ENCODE peak calls at places on chromosome 1, in six cellular contexts. Z is GM12865; J is fibroblast of lung; F is CD4-positive, alpha-beta T cell; V is uterus; C is mammary epithelial cell. B is an unnamed sample.

GRCh38 chr1:245791410-245792312 is 636.9 kb downstream of the KIF26B start:
- DNase-seq in Z (no peak), J (no peak), F (no peak), V (no peak), C (no peak), B (no peak)

GRCh38 chr1:159705251-159705910 is 9.0 kb downstream of the CRP start:
- DNase-seq in Z (no peak), J (no peak), F (no peak), V (no peak), C (no peak), B (no peak)

GRCh38 chr1:21217812-21218596 is 41.3 kb upstream of the EIF4G3 start:
- DNase-seq in Z (no peak), J (peak), F (peak), V (no peak), C (no peak), B (peak)

GRCh38 chr1:64171797-64172281 is 31.6 kb upstream of the UBE2U start:
- DNase-seq in Z (peak), J (peak), F (no peak), V (no peak), C (peak), B (no peak)

GRCh38 chr1:11157867-11158266 is 31.3 kb upstream of the ANGPTL7 start:
- DNase-seq in Z (no peak), J (peak), F (no peak), V (peak), C (peak), B (no peak)

GRCh38 chr1:112770724-112771123 is 55.6 kb upstream of the PPM1J start:
- DNase-seq in Z (no peak), J (no peak), F (no peak), V (no peak), C (no peak), B (no peak)

GRCh38 chr1:11610629-11611180 is 43.5 kb downstream of the FBXO2 start:
- DNase-seq in Z (no peak), J (no peak), F (no peak), V (no peak), C (no peak), B (no peak)

GRCh38 chr1:87136607-87137341 is 191.9 kb upstream of the LMO4 start:
- DNase-seq in Z (no peak), J (no peak), F (no peak), V (no peak), C (no peak), B (no peak)

GRCh38 chr1:180791806-180792205 is 120.9 kb upstream of the KIAA1614 start:
- DNase-seq in Z (peak), J (no peak), F (no peak), V (no peak), C (peak), B (peak)

GRCh38 chr1:31712625-31713024 is 8.8 kb upstream of the COL16A1 start:
- DNase-seq in Z (no peak), J (peak), F (no peak), V (peak), C (no peak), B (no peak)

GRCh38 chr1:92922378-92923035 is 38.8 kb downstream of the DIPK1A start:
- DNase-seq in Z (no peak), J (peak), F (no peak), V (no peak), C (no peak), B (no peak)

GRCh38 chr1:218156602-218157001 is 128.5 kb upstream of the RRP15 start:
- DNase-seq in Z (no peak), J (no peak), F (no peak), V (no peak), C (no peak), B (no peak)

GRCh38 chr1:185646202-185646683 is 87.9 kb upstream of the HMCN1 start:
- DNase-seq in Z (no peak), J (peak), F (no peak), V (peak), C (peak), B (no peak)

GRCh38 chr1:17168480-17168878 is 36.4 kb upstream of the PADI1 start:
- DNase-seq in Z (no peak), J (peak), F (no peak), V (no peak), C (peak), B (no peak)

GRCh38 chr1:19330449-19331135 is 18.5 kb downstream of the SLC66A1 start:
- DNase-seq in Z (no peak), J (no peak), F (no peak), V (no peak), C (no peak), B (no peak)

GRCh38 chr1:85464497-85465098 is 361 bp downstream of the DDAH1 start:
- DNase-seq in Z (peak), J (peak), F (no peak), V (peak), C (peak), B (peak)

GRCh38 chr1:236381565-236382158 is 12.4 kb upstream of the EDARADD start:
- DNase-seq in Z (no peak), J (no peak), F (no peak), V (no peak), C (no peak), B (no peak)

GRCh38 chr1:116330846-116331245 is 42.2 kb upstream of the ATP1A1 start:
- DNase-seq in Z (no peak), J (no peak), F (no peak), V (no peak), C (no peak), B (no peak)

GRCh38 chr1:215111916-215112315 is 29.4 kb downstream of the KCNK2 start:
- DNase-seq in Z (no peak), J (no peak), F (no peak), V (no peak), C (no peak), B (no peak)

GRCh38 chr1:185973645-185974044 is 239.5 kb downstream of the HMCN1 start:
- DNase-seq in Z (no peak), J (peak), F (no peak), V (no peak), C (peak), B (no peak)

GRCh38 chr1:215146252-215146975 is 63.9 kb downstream of the KCNK2 start:
- DNase-seq in Z (peak), J (peak), F (no peak), V (no peak), C (peak), B (peak)

GRCh38 chr1:21524686-21525339 is 15.6 kb downstream of the ALPL start:
- DNase-seq in Z (no peak), J (no peak), F (no peak), V (no peak), C (no peak), B (no peak)

GRCh38 chr1:228697209-228698016 is 37.9 kb upstream of the RHOU start:
- DNase-seq in Z (no peak), J (peak), F (no peak), V (peak), C (peak), B (no peak)

GRCh38 chr1:203173566-203173965 is 2.1 kb downstream of the MYBPH start:
- DNase-seq in Z (peak), J (no peak), F (no peak), V (no peak), C (no peak), B (no peak)

GRCh38 chr1:203704120-203704519 is 60.9 kb upstream of the LAX1 start:
- DNase-seq in Z (no peak), J (no peak), F (no peak), V (no peak), C (no peak), B (no peak)

GRCh38 chr1:53683986-53684740 is 54.8 kb downstream of the GLIS1 start:
- DNase-seq in Z (no peak), J (no peak), F (no peak), V (no peak), C (no peak), B (no peak)
- TF ChIP-seq CTCF in Z (no peak), J (peak), F (no peak), V (no peak), C (no peak), B (no peak)

DNA sequence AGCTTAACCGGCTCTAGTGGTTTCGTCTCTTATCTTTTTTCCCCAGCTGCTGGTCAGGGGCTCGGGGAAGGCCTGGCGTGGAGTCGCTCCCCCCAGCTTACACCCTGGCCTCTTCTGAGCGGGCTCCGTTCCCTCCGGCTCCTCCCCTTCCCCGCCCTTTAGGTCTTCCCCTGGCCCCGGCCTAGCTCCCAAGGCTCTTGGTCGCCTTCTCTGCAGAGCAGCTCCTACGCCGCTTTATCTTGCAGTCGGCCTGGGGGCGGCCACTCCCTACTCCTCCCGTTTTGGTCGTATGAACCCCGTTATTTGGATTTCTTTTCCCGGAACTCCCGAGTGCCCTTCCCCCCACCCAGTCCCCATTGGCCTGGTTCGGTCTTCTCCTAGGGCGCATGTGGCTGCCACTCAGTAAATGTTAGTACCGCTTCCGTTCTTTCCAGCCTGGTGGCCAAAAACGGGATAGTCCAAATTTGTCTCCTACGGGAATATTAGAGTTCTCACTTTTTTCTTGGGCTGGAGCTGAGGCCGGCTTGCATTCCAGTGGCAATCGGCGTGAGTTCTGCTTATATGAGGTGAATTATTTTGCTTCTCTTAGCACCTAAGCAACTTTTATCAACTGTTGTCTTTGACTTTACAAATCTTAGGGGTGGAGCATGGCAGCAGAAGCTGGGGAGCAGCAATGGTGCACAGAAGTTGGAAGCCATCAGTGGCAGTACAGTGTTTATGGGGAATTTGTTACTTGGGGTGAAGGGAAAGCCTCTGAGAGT is 474 bp downstream of the THRAP3 start:
- DNase-seq in Z (no peak), J (peak), F (no peak), V (peak), C (peak), B (no peak)
- TF ChIP-seq CTCF in Z (peak), J (peak), F (no peak), V (peak), C (peak), B (peak)

GRCh38 chr1:32828341-32828740 is 10.9 kb downstream of the S100PBP start:
- DNase-seq in Z (no peak), J (peak), F (no peak), V (no peak), C (no peak), B (no peak)
- TF ChIP-seq CTCF in Z (no peak), J (no peak), F (no peak), V (no peak), C (no peak), B (no peak)

GRCh38 chr1:193358419-193358818 is 172.0 kb upstream of the B3GALT2 start:
- DNase-seq in Z (no peak), J (no peak), F (no peak), V (no peak), C (no peak), B (no peak)
- TF ChIP-seq CTCF in Z (no peak), J (no peak), F (no peak), V (no peak), C (peak), B (no peak)

DNA sequence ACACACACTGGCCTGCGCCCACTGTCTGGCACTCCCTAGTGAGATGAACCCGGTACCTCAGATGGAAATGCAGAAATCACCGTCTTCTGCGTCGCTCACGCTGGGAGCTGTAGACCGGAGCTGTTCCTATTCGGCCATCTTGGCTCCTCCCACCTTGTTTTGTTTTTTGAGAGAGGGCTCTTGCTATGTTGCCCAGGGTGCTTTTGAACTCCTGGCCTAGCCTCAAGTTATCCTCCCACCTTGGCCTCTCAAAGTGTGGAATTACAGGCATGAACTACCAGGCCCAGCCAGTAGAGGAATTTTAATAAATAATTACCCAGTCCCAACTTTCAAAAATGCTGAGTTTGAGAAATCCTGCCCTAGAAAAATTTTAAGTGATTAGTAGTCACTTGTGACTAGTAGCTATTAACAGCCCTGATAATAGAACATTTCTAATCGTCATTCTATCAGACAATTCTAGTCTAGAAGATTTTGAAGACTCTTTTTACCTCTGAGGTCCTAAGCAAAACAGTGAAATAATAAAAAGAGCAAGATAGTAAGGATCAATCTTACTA is 30.9 kb upstream of the SLC35D1 start:
- DNase-seq in Z (no peak), J (no peak), F (no peak), V (no peak), C (no peak), B (no peak)
- TF ChIP-seq CTCF in Z (no peak), J (no peak), F (no peak), V (no peak), C (no peak), B (no peak)

GRCh38 chr1:6028042-6028895 is 17.4 kb upstream of the KCNAB2 start:
- DNase-seq in Z (peak), J (no peak), F (peak), V (no peak), C (no peak), B (peak)
- TF ChIP-seq CTCF in Z (no peak), J (no peak), F (no peak), V (no peak), C (no peak), B (no peak)

DNA sequence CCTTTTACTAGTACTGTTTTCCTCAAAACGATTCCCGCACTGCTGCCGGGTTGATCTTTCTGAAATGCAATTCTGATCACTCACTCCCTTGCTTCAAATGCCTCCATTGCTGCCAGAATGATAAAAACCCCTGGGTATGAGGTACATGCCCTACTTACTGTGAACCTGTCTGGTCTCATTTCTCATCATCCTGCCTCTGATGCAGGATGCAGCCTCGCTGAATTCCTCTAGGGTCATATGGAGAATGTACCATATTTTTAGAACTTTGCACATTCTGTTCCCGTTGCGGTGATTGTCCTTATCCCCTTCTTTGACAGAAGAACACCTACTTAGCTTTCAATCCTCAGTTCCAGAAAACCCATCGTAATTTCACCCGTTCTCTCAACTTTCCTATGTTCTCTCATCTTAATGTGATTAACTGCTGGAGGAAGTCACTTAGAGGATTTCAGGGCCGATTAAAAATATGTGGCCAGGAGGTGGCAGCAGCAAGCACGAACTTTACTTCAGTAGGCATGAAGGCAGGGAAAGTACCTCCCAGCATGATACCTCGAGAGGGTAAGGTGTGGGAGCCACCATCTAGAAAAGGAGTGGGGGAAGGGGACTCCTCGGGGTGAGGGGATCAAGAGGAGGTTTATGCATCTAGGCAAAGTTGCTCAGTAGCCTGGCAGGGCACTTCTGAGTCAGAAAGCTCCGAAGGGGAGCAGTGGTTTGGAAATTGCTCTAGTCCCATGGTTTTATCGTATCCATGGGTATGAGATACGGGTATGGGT is 361.5 kb upstream of the ZP4 start:
- DNase-seq in Z (peak), J (peak), F (no peak), V (peak), C (peak), B (peak)
- TF ChIP-seq CTCF in Z (peak), J (peak), F (no peak), V (peak), C (peak), B (peak)

B was measured in activated CD8-positive, alpha-beta T cell treated with anti-CD3 and anti-CD28 coated beads for 36 hours.